ENCODE peak calls at places on chromosomes 2 and 18, in four cellular contexts. H is activated CD8-positive, alpha-beta memory T cell treated with anti-CD3 and anti-CD28 coated beads for 1 hour; Y is left ventricle myocardium inferior; Z is activated CD4-positive, alpha-beta T cell treated with anti-CD3 and anti-CD28 coated beads, Interleukin-2, amount 10 ng/mL, durations not matched to agents 7 days and 5 days. V is an unnamed sample.

GRCh38 chr2:165161510-165161909 is 42.3 kb downstream of the SCN3A start:
- DNase-seq in Z (no peak), Y (no peak), H (no peak), V (no peak)

GRCh38 chr18:13269599-13270011 is 51.0 kb downstream of the LDLRAD4 start:
- DNase-seq in H (no peak), Z (no peak), Y (peak), V (no peak)

GRCh38 chr18:23779696-23780303 is 90.5 kb downstream of the LAMA3 start:
- DNase-seq in Y (no peak), H (no peak), Z (no peak), V (no peak)

GRCh38 chr2:68643874-68644485 is 601 bp downstream of the PROKR1 start:
- DNase-seq in Y (no peak), Z (no peak), H (no peak), V (no peak)

GRCh38 chr2:186543561-186544131 is 46.2 kb upstream of the ITGAV start:
- DNase-seq in Z (no peak), Y (no peak), H (no peak), V (no peak)

GRCh38 chr2:18378020-18378653 is 182.3 kb downstream of the RDH14 start:
- DNase-seq in H (no peak), Z (peak), Y (no peak), V (peak)

GRCh38 chr2:152718909-152719645 is 657 bp downstream of the ARL6IP6 start:
- DNase-seq in Z (peak), H (no peak), Y (no peak), V (no peak)

GRCh38 chr2:226023383-226023782 is 623.9 kb downstream of the NYAP2 start:
- DNase-seq in Z (no peak), H (no peak), Y (no peak), V (no peak)

GRCh38 chr18:12334280-12335262 is 26.5 kb downstream of the TUBB6 start:
- DNase-seq in H (no peak), Z (no peak), Y (peak), V (no peak)

GRCh38 chr18:43312891-43313290 is 35.6 kb upstream of the SYT4 start:
- DNase-seq in H (no peak), Z (no peak), Y (no peak), V (no peak)

GRCh38 chr18:31612124-31612523 is 20.4 kb downstream of the TTR start:
- DNase-seq in Y (no peak), H (no peak), Z (no peak), V (no peak)

GRCh38 chr2:32231959-32232358 is 32.7 kb downstream of the NLRC4 start:
- DNase-seq in H (no peak), Y (no peak), Z (no peak), V (no peak)

GRCh38 chr2:41854227-41854626 is 193.6 kb upstream of the PKDCC start:
- DNase-seq in H (no peak), Y (no peak), Z (no peak), V (no peak)

GRCh38 chr2:110960281-110960680 is 160.4 kb upstream of the BCL2L11 start:
- DNase-seq in Y (no peak), H (no peak), Z (no peak), V (no peak)

GRCh38 chr2:69621440-69621839 is 22.1 kb downstream of the AAK1 start:
- DNase-seq in Z (no peak), H (no peak), Y (no peak), V (no peak)

GRCh38 chr2:177172034-177172880 is 40.3 kb upstream of the HNRNPA3 start:
- DNase-seq in H (no peak), Z (no peak), Y (no peak), V (no peak)